ENCODE peak calls at places on chromosomes 16 and 17, in eight cellular contexts. T is HL-60; F is left ventricle myocardium inferior; J is T-helper 9 cell; G is activated naive CD4-positive, alpha-beta T cell treated with anti-CD3 and anti-CD28 coated beads for 36 hours; H is spleen; R is Kasumi-1; D is neural progenitor cell. X is an unnamed sample.

GRCh38 chr17:79420318-79421243 is 190.3 kb downstream of the RBFOX3 start:
- DNase-seq in T (no peak), H (no peak), D (peak), F (no peak), G (peak), R (no peak), J (no peak), X (no peak)

GRCh38 chr17:8922451-8922850 is 43.1 kb downstream of the PIK3R5 start:
- DNase-seq in J (no peak), G (no peak), R (peak), F (no peak), D (no peak), T (peak), H (no peak), X (no peak)

GRCh38 chr17:54194268-54194667 is 371.5 kb downstream of the KIF2B start:
- DNase-seq in D (no peak), R (no peak), J (no peak), F (no peak), H (no peak), T (no peak), G (no peak), X (no peak)

GRCh38 chr17:28963212-28963611 is 11.9 kb upstream of the PHF12 start:
- DNase-seq in H (peak), R (no peak), D (no peak), F (no peak), J (no peak), T (no peak), G (no peak), X (no peak)

GRCh38 chr17:43599835-43600234 is 53.7 kb upstream of the ETV4 start:
- DNase-seq in T (peak), J (no peak), G (no peak), H (no peak), F (no peak), R (no peak), D (no peak), X (no peak)

GRCh38 chr17:63855185-63855584 is 12.7 kb upstream of the SMARCD2 start:
- DNase-seq in G (no peak), J (no peak), F (no peak), R (no peak), H (peak), T (no peak), D (no peak), X (no peak)

GRCh38 chr17:30812218-30813177 is 12.0 kb downstream of the CRLF3 start:
- DNase-seq in G (peak), R (no peak), J (no peak), F (no peak), H (no peak), D (no peak), T (no peak), X (no peak)

GRCh38 chr16:31505483-31505882 is 2.7 kb downstream of the RUSF1 start:
- DNase-seq in D (no peak), R (peak), G (peak), H (no peak), J (no peak), F (no peak), T (no peak), X (no peak)

GRCh38 chr17:29138991-29139682 is 41.1 kb downstream of the MYO18A start:
- DNase-seq in G (peak), R (peak), T (peak), H (peak), J (peak), D (no peak), F (peak), X (peak)

X was measured in left ventricle myocardium superior.